ENCODE peak calls at places on chromosomes 1 and 21, in five cellular contexts. D, S, B, X and R are unnamed samples.

GRCh38 chr1:162663086-162663485 is 30.8 kb downstream of the DDR2 start:
- DNase-seq in D (no peak), S (no peak), B (no peak), X (no peak), R (no peak)

GRCh38 chr1:55380313-55380970 is 165.3 kb upstream of the USP24 start:
- DNase-seq in D (no peak), S (peak), B (no peak), X (no peak), R (no peak)

GRCh38 chr1:180217021-180217420 is 13.0 kb upstream of the LHX4 start:
- DNase-seq in D (no peak), S (peak), B (no peak), X (no peak), R (no peak)

GRCh38 chr1:56120021-56120420 is 459.3 kb downstream of the PLPP3 start:
- DNase-seq in D (no peak), S (no peak), B (no peak), X (no peak), R (no peak)

GRCh38 chr21:31623664-31624063 is 35.8 kb upstream of the SOD1 start:
- DNase-seq in D (no peak), S (no peak), B (no peak), X (no peak), R (no peak)

GRCh38 chr1:223031690-223032601 is 111.1 kb downstream of the TLR5 start:
- DNase-seq in D (no peak), S (no peak), B (no peak), X (no peak), R (peak)

GRCh38 chr1:117070124-117070523 is 10.0 kb downstream of the TTF2 start:
- DNase-seq in D (no peak), S (no peak), B (no peak), X (no peak), R (no peak)

GRCh38 chr21:32844076-32844475 is 72.5 kb upstream of the PAXBP1 start:
- DNase-seq in D (no peak), S (no peak), B (no peak), X (no peak), R (no peak)

GRCh38 chr1:38872401-38873026 is 634 bp downstream of the MYCBP start:
- DNase-seq in D (peak), S (peak), B (no peak), X (no peak), R (no peak)

GRCh38 chr1:151790940-151791651 is 796 bp upstream of the TDRKH start:
- DNase-seq in D (no peak), S (no peak), B (no peak), X (no peak), R (no peak)

GRCh38 chr1:1943834-1944570 is 24.9 kb upstream of the TMEM52 start:
- DNase-seq in D (no peak), S (peak), B (peak), X (peak), R (no peak)

GRCh38 chr21:45611296-45611695 is 32.2 kb upstream of the PCBP3 start:
- DNase-seq in D (no peak), S (peak), B (no peak), X (no peak), R (no peak)
- TF ChIP-seq CTCF in D (no peak), S (no peak), B (no peak), X (no peak), R (no peak)

DNA sequence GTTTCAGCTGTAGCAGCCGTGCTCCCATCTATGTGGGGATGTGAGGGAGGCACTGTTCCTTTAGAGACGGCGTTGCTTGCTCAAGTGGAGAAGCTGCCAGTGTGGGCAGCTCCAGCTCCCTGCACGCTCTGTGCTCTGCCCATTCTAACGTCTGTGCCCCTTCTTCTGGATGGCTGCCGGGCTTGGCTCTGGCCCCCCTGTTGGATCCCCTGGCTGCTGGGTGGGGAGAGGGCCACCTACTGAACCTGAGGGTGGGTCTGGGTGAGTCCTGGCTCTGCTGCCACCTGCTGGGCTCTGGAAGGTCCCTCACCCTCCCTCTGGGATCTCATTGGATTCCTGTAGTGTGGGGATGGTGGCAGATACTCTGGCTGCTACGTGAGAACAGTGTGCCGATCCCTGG is 5.0 kb downstream of the PFKL start:
- DNase-seq in D (peak), S (peak), B (no peak), X (peak), R (no peak)
- TF ChIP-seq CTCF in D (peak), S (peak), B (no peak), X (peak), R (peak)

GRCh38 chr1:233427907-233428306 is 100.4 kb downstream of the MAP3K21 start:
- DNase-seq in D (no peak), S (no peak), B (no peak), X (no peak), R (no peak)

GRCh38 chr1:233421293-233421692 is 93.8 kb downstream of the MAP3K21 start:
- DNase-seq in D (no peak), S (no peak), B (no peak), X (no peak), R (no peak)

GRCh38 chr1:233424727-233425222 is 97.3 kb downstream of the MAP3K21 start:
- DNase-seq in D (no peak), S (no peak), B (no peak), X (no peak), R (no peak)
- TF ChIP-seq CTCF in D (peak), S (no peak), B (no peak), X (no peak), R (peak)

GRCh38 chr1:43358121-43358745 is 548 bp upstream of the CDC20 start:
- DNase-seq in D (no peak), S (no peak), B (no peak), X (no peak), R (no peak)
- TF ChIP-seq CTCF in D (peak), S (peak), B (no peak), X (no peak), R (peak)

DNA sequence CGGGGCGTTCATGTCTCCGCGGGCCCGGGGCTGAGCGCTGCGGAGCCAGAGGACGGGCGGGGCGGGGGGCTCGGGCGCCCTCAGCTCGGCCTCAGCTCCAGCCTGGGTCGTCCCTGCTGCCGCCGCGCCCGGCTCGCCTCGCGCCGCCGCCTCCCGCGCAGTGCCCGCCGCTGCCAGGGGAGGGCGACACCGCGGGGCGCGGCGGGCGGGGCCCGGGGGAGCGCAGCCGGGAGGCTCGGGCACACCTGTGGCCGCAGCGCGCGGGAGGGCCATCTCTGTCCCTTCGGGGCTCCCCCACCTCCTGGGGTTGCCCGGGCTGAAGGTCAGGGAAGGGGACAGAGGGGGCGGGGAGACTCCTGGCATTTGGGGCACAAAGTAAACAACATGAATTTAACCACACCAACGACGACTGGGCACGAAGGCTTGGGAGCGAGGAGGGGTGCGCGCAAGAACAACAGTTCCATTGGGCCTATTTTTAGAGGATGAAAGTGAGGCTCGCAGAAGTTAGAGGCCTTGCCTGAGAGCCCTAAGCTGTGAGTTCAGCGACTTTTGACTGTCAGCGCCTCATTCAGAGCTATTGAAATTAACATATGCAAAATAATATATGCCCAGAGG is at the start of gene FAM131C:
- DNase-seq in D (no peak), S (no peak), B (peak), X (peak), R (no peak)
- TF ChIP-seq CTCF in D (no peak), S (peak), B (no peak), X (peak), R (peak)

DNA sequence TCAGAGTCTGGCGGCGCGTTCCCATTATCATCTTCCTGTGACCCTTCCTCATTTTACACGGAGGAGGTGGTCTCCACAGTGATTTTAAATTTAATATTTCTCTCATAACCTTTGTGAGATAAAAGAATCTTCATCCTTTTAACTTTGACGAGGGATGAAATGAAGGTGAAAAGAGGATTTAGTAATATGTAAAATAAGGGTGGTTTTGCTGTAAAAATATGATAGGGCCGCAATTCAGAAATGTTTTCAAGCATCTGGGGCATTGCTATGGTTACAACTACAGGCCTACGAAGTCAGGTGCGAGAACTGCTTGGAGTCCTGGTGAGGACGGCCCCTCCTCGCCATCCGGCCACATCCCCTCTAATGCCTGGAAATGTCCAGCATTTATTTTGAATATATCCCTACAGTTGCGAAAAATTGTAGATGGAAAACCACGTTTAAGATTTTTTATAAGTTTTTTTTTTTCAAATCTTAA is 422 bp upstream of the RSBN1 start:
- DNase-seq in D (no peak), S (no peak), B (no peak), X (peak), R (no peak)
- TF ChIP-seq CTCF in D (no peak), S (no peak), B (no peak), X (no peak), R (no peak)

GRCh38 chr21:40512590-40512989 is 334.4 kb downstream of the DSCAM start:
- DNase-seq in D (no peak), S (no peak), B (no peak), X (no peak), R (no peak)
- TF ChIP-seq CTCF in D (peak), S (peak), B (no peak), X (no peak), R (peak)

DNA sequence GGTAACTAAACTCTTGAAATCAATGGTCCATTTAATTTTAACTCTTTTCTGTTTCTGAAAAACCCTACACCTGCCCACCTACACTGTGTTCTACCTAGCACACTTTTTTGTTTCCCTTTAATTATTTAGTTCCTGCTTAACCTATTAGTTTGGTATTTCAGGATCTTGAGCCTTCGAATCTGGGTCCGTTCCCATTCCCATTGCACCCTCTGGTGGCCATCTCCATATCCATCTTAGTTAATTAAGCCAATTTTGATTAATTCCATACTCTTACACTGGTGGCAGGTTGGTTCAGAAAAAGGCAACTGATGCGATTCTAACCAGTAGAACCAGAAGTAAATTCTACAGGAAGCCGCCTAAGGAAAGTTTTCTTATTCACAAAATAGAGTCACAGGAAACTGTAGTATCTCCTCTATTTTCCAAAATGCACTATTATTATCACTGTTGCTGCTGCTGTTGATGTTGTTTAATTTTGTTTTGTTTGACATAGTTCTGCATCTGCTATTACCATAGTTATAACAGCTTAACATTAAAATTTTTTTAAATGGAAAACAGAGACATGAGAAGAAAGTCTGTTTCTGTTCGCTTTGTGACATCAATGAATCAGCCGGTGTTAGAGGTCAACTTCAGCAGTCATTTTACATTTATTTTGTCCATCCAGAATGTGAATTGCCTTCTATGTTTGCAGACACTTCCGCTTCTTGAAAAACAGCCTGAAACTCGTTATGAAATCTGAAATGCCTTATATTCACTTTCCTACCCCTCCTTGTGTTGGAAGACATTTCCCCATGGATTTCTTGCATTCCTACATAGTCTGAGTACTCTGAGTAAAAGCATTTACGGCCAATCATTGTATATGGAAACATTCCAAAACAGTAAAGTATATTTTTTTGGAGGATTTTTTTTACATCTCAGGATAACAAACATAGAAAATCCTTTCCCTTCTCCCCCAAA is 115.5 kb upstream of the NCAM2 start:
- DNase-seq in D (peak), S (no peak), B (peak), X (no peak), R (no peak)
- TF ChIP-seq CTCF in D (peak), S (no peak), B (peak), X (no peak), R (peak)

DNA sequence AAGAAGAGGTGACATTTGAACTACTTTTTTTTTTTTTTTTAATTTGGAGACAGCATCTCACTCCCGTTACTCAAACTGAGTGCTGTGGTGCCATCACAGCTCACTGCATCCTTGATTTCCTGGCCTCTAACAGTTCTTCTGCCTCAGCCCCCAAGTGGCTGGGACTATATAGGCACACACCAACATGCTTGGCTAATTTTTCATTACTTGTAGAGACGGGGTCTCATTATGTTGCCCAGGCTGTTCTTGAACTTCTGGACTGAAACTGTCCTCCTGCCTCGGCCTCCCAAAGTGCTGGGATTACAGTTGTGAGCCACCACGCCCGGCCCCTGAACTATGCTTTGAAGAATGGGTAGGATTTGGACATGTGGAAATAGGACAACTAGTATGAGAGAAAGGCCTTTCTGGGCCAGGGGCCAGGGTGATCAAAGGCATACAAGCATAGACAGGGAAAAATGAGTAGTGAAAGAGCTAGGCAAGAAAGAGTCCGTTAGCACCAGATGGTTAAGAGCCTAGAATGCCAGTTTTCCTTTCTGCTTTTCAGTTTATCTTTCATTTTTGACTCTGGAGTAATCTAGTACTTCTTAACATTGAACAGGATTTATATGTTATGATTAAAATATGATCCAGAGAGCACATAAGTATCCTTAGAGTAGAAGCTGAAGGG is 6.3 kb downstream of the RABGAP1L start:
- DNase-seq in D (no peak), S (no peak), B (no peak), X (peak), R (no peak)
- TF ChIP-seq CTCF in D (no peak), S (no peak), B (no peak), X (no peak), R (no peak)

DNA sequence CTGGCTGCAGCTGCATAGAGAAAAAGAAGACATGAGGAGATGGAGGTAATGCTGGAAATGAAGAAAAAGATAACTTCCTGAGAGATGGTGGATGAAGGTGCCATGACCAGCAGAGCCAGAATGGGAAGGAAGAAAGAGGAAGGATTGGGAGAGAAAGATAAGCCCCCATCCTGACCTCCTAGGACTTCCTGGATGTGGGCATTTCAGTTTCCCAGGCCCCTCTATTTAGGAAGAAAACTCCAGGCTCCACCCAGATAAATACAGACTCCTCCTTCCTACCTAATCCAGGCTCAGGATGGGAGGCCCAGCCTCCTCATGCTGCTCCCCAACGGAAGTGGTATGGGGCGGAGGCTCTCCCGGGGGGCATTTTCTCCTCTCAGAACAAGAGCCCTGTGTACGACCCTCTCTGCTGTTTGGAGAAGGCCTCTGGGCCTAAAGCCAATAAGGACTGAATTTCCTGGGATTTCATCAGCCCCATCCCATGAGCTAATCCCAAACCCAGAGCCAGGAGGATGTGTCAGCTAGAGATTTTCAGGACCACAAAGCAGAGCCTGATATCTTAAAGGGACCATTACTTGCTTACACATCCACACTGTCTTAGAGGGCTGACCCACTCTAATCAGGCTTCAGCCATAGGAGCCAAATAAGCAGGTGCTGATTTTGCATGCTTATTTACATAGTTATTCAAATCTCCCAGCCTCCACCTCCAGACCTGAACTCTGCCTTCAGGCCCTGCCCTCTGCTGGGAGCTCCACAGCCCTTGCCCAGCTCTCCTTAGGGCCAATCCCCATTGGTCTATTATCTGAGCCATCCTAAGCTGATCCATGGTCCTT is 5.1 kb upstream of the ARHGEF2 start:
- DNase-seq in D (peak), S (peak), B (peak), X (peak), R (peak)
- TF ChIP-seq CTCF in D (no peak), S (peak), B (no peak), X (no peak), R (peak)